ENCODE peak calls at places on chromosomes 6 and 20, in seven cellular contexts. O is K562, V is HepG2, Z is HCT116, J is GM12878, C is endothelial cell of umbilical vein, Y is H1. I is an unnamed sample.

GRCh38 chr6:107868867-107869611 is 44.9 kb upstream of the SCML4 start:
- DNase-seq in C (no peak), O (no peak), J (no peak), Y (no peak), V (no peak), Z (no peak), I (no peak)

GRCh38 chr6:18503588-18504231 is 116.6 kb downstream of the RNF144B start:
- DNase-seq in Z (peak; percentile 61), J (peak; percentile 35), Y (peak; percentile 57), O (peak; percentile 39), V (peak; percentile 80), C (peak; percentile 83), I (peak; percentile 81)

GRCh38 chr20:57991211-57991841 is 237.1 kb downstream of the ANKRD60 start:
- DNase-seq in C (no peak), Y (no peak), J (no peak), Z (no peak), O (no peak), V (no peak), I (peak; percentile 28)

GRCh38 chr6:152585236-152585635 is 51.9 kb downstream of the SYNE1 start:
- DNase-seq in J (no peak), V (no peak), C (no peak), Y (no peak), Z (no peak), O (no peak), I (no peak)

GRCh38 chr6:161545741-161546140 is 271.9 kb upstream of the AGPAT4 start:
- DNase-seq in J (no peak), O (no peak), C (no peak), Z (no peak), Y (no peak), V (no peak), I (no peak)

GRCh38 chr20:47036091-47036880 is 141.6 kb downstream of the EYA2 start:
- DNase-seq in J (no peak), Z (no peak), C (no peak), V (no peak), Y (no peak), O (no peak), I (no peak)

GRCh38 chr6:12958052-12958706 is 241.6 kb downstream of the PHACTR1 start:
- DNase-seq in Y (no peak), O (no peak), V (no peak), C (peak; percentile 68), Z (no peak), J (no peak), I (no peak)

GRCh38 chr6:11113038-11113437 is 1.5 kb upstream of the ERVFRD-1 start:
- DNase-seq in V (no peak), Z (no peak), C (no peak), O (no peak), Y (no peak), J (no peak), I (no peak)

GRCh38 chr20:64101731-64102621 is 5.4 kb downstream of the NPBWR2 start:
- DNase-seq in J (no peak), C (peak; percentile 21), V (no peak), Z (no peak), O (peak; percentile 95), Y (peak; percentile 94), I (no peak)

GRCh38 chr20:438581-439469 is 23.5 kb downstream of the TBC1D20 start:
- DNase-seq in V (no peak), Z (no peak), Y (no peak), O (no peak), J (peak; percentile 13), C (peak; percentile 55), I (no peak)

DNA sequence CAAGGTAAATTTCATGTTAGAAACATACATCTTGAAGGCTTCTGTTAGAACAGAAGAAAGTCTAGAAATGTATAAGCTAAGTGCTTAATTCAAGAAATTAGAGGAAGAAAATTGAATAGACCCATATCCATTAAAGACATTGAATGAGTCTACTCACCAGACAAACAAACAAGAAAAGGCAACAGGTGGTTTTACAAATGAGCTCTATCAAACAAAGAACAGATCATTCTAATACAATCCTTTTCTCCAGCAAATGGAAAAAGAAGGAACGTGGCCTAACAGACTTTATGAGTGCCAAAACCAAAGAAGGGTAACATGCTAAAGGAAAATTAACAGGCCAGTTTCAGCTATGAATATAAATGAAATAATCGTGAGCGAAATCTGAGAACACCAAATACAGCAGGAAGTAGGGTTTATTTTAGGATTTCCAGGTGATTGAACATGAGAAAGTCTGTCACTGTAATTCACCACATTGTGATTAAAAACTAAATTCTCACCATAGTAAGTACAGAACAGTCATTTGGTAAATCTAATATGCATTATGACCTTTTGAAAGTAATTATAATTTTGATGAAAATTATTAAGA is 22.6 kb downstream of the MTHFD1L start:
- DNase-seq in Y (no peak), C (no peak), Z (no peak), J (no peak), O (no peak), V (no peak), I (no peak)
- TF ChIP-seq EZH2 in Y (no peak), C (no peak), Z (no peak), J (no peak), O (no peak), V (no peak), I (no peak)

DNA sequence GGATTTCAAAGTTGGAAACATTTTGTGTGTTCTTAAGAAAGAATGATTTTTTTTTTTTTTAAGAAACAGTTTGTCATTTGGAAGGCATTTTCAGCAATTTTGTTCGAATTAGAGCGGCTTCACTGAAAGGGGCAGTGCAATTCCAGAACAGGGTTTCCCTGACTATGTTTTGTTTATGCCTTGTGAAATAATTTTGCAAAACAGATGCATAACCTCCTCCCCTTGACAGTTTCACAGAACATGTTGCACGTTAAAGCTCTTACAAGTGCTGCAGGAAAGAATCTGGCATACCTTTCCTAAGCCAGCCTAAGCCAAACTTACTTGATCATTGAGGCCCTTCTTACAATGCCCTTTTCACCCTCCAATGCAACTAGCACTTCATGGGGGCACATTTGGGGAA is 216.0 kb upstream of the SSTR4 start:
- DNase-seq in C (no peak), Y (no peak), V (no peak), Z (no peak), J (no peak), O (no peak), I (no peak)
- TF ChIP-seq POLR2AphosphoS5 in C (no peak), Y (no peak), V (no peak), Z (no peak), J (no peak), O (no peak), I (no peak)

GRCh38 chr20:62953839-62954703 is 1.6 kb downstream of the SLC17A9 start:
- DNase-seq in O (peak; percentile 48), C (peak; percentile 69), V (peak; percentile 95), J (peak; percentile 75), Z (no peak), Y (peak; percentile 67), I (no peak)
- H3K9ac ChIP-seq in O (peak overlapping the region; percentile 70), C (peak overlapping the region; percentile 15), V (peak overlapping the region; percentile 95), J (peak overlapping the region; percentile 93), Z (peak overlapping the region; percentile 81), Y (no peak overlapping the region), I (no peak overlapping the region)

DNA sequence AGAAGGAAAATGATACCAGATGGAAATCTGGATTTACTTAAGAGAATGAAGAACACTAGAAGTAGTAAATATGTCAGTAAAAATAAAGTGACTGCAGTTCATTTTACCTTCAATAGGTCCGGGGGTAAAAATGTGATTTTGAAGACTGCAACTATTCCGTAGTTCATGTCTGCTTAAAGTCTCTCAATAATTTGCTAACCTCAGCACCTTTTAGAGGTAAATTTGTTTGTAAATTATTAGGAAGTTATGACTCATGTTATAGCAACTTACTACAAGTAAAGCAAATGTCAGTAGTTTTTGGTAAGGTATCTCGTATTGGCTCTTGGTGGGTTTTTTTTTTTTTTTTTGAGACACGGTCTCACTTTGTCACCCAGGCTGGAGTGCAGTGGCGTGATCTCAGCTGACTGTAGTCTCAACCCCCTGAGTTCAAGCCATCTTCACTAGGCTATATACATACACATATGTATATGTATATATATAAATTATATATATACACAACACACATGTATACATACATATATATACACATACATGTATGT is 32.1 kb downstream of the BICRAL start:
- DNase-seq in C (no peak), Z (no peak), O (no peak), J (no peak), Y (no peak), V (no peak), I (no peak)
- TF ChIP-seq EZH2 in C (no peak), Z (no peak), O (no peak), J (no peak), Y (no peak), V (no peak), I (no peak)

DNA sequence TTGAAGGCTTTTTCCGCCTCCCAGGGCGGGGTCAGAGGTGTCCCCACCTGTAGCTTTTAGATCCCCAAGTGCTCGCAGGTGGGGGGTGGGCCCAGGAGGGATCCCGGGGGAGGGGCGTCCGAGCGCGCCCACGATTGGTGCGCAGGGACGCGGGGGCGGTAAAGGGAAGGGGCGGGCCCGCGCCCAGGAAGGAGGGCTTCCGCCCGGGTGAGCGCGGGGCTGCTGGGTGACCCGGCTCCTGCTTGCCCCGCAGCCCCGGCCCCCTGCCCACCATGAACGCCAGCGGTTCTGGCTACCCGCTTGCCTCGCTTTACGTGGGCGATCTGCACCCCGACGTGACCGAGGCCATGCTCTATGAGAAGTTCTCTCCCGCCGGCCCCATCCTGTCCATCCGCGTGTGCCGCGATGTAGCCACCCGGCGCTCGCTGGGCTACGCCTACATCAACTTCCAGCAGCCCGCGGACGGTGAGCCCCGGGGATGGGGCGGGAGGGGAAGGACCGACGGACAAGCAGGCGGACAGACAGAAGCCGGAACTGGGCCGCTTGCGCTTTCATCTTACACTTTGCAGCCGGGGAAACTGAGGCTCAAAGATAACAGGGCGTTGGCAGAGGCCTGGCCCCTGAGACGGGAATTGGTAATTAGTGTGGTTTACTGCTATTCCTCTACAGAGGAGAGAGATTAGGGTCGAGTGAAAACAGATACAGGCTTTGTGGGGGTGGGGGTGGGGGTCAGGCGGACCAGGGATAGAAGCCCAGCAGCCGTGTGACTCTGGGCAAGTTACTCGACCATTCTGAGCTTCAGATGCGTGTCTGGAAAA is at the start of gene PABPC1L:
- DNase-seq in O (peak; percentile 97), Z (peak; percentile 49), V (peak; percentile 78), J (peak; percentile 13), Y (peak; percentile 87), C (no peak), I (no peak)
- TF ChIP-seq POLR2AphosphoS5 in O (no peak), Z (peak; percentile 89), V (peak; percentile 70), J (peak; percentile 48), Y (peak; percentile 54), C (peak; percentile 79), I (peak; percentile 81)

I was measured in SK-N-MC.